ENCODE peak calls at places on chromosome 11, in four cellular contexts. A is GM12878, R is HepG2, U is K562. Z is an unnamed sample.

GRCh38 chr11:72814831-72815618 is 814 bp downstream of the ATG16L2 start:
- DNase-seq in A (no peak), U (peak; percentile 66), R (peak; percentile 54), Z (peak; percentile 86)

GRCh38 chr11:63610604-63611394 is 3.4 kb downstream of the PLAAT3 start:
- DNase-seq in A (no peak), R (no peak), U (no peak), Z (no peak)

GRCh38 chr11:123253909-123254308 is 58.9 kb upstream of the CLMP start:
- DNase-seq in A (no peak), R (no peak), U (no peak), Z (no peak)

GRCh38 chr11:123740787-123741158 is 687 bp downstream of the ZNF202 start:
- DNase-seq in R (no peak), A (no peak), U (peak; percentile 27), Z (no peak)

GRCh38 chr11:57681168-57681567 is 13.3 kb downstream of the ZDHHC5 start:
- DNase-seq in A (no peak), U (peak; percentile 26), R (no peak), Z (no peak)

GRCh38 chr11:497565-498296 is 9.3 kb downstream of the RNH1 start:
- DNase-seq in U (no peak), R (no peak), A (no peak), Z (no peak)

GRCh38 chr11:130214861-130215530 is 55.4 kb downstream of the ST14 start:
- DNase-seq in U (no peak), R (no peak), A (no peak), Z (no peak)

GRCh38 chr11:35791088-35791958 is 128.7 kb downstream of the TRIM44 start:
- DNase-seq in A (no peak), U (peak; percentile 14), R (no peak), Z (no peak)

GRCh38 chr11:115965754-115966504 is 461.7 kb upstream of the CADM1 start:
- DNase-seq in A (no peak), U (no peak), R (no peak), Z (no peak)

GRCh38 chr11:26228778-26229177 is 103.2 kb upstream of the ANO3 start:
- DNase-seq in U (no peak), R (no peak), A (no peak), Z (peak; percentile 7)

GRCh38 chr11:126024143-126024542 is 38.5 kb downstream of the CDON start:
- DNase-seq in A (no peak), R (no peak), U (no peak), Z (no peak)
- TF ChIP-seq CHD4 in A (no peak), R (no peak), U (no peak), Z (no peak)

GRCh38 chr11:8004008-8004407 is 16.9 kb downstream of the EIF3F start:
- DNase-seq in A (no peak), U (no peak), R (no peak), Z (no peak)

GRCh38 chr11:8006349-8006977 is 19.3 kb downstream of the EIF3F start:
- DNase-seq in R (peak; percentile 63), U (peak; percentile 71), A (peak; percentile 7), Z (peak; percentile 66)

GRCh38 chr11:8003187-8003586 is 16.1 kb downstream of the EIF3F start:
- DNase-seq in U (no peak), R (no peak), A (no peak), Z (no peak)

GRCh38 chr11:8008212-8008611 is 21.1 kb downstream of the EIF3F start:
- DNase-seq in R (no peak), A (no peak), U (no peak), Z (no peak)

GRCh38 chr11:8005556-8005955 is 18.4 kb downstream of the EIF3F start:
- DNase-seq in A (no peak), U (no peak), R (no peak), Z (no peak)
- TF ChIP-seq CHD4 in A (no peak), U (no peak), R (no peak), Z (no peak)

DNA sequence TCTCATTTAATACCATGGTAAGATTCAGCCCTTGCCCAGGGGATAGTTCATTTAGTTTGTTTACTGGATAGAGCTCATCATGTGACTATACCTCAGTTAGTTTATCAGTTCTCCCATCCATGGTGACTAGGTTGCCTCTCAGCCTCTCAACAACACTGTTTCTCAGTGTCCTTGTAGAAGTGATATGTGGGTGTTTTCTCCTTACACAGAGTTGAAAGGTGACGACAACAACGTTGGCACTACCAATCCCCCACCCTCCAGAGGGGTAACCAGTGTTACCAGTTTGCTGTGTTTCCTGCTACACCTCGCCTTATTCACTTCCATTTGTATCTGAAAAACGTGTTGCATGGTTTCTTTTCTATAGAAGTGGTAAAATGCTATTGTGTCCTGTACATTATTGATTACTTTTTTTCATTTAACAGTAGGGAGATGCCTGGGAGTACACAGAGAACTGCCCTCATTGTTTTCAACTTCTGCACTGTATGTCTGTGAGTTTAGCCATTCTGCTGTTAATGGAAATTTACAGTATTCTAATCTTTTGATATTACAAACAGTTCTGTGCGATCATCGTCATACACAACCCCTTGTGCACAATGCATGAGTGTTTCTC is 11.6 kb downstream of the NEAT1 start:
- DNase-seq in A (no peak), R (no peak), U (peak; percentile 31), Z (no peak)
- TF ChIP-seq CHD4 in A (no peak), R (no peak), U (no peak), Z (no peak)

GRCh38 chr11:95524328-95525036 is 265.1 kb downstream of the FAM76B start:
- DNase-seq in A (no peak), R (no peak), U (no peak), Z (no peak)
- TF ChIP-seq CHD4 in A (no peak), R (no peak), U (no peak), Z (no peak)

GRCh38 chr11:78564037-78564888 is 10.4 kb downstream of the NARS2 start:
- DNase-seq in A (peak; percentile 40), U (peak; percentile 73), R (peak; percentile 60), Z (peak; percentile 67)

GRCh38 chr11:78564889-78565467 is 9.7 kb downstream of the NARS2 start:
- DNase-seq in U (no peak), R (no peak), A (no peak), Z (no peak)

GRCh38 chr11:78570031-78570430 is 4.6 kb downstream of the NARS2 start:
- DNase-seq in A (no peak), U (no peak), R (no peak), Z (no peak)

GRCh38 chr11:78562398-78562797 is 12.3 kb downstream of the NARS2 start:
- DNase-seq in A (no peak), R (no peak), U (no peak), Z (no peak)

DNA sequence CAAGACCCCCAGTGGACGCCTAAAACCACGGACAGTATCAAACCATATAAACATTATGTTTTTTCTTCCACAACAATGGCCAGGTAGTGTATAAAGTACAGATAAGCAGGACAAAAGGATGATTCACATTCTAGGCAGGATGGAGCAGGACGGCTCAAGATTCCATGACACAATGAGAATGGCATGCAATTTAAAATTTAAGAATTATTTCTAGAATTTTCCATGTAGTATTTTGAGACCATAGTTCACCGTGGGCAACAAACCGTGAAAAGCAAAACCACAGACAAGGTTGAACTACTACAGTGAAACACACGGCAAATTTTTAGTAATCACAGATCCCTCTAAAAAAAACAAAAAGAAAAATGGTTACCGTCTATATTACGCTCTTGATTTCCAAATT is 7.5 kb downstream of the NARS2 start:
- DNase-seq in A (no peak), R (no peak), U (no peak), Z (no peak)
- TF ChIP-seq CHD4 in A (no peak), R (no peak), U (no peak), Z (no peak)

DNA sequence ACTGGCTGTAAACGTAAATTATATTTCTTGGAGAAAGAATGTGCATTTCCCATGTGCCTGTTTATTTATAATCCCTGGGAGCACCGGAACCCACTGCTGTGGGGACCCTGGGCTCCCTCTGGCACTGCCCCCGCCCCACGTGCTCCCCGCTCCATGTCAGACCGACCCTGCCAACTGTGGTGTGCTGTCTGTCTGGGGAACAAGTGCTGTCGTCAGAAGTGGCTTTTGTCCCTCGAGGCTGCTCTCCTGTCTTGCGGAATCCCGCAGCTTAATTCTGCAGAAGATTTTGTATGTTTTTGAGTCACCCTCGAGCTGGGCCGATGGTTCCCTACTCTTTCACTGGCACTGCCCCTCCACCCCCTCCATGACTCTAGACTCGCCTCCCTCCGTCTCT is 2.4 kb downstream of the LRRC10B start:
- DNase-seq in A (no peak), R (no peak), U (no peak), Z (no peak)
- TF ChIP-seq CHD4 in A (no peak), R (no peak), U (no peak), Z (no peak)

Z was measured in A549.